ENCODE peak calls at places on chromosomes 16 and 17, in nine cellular contexts. Y is psoas muscle; V is CD4-positive, alpha-beta memory T cell; T is small intestine; R is thoracic aorta; A is BJ; M is mesendoderm; O is pancreas; P is body of pancreas. S is an unnamed sample. For H3K36me3, the result is how much of the 10 kb centered on the place peaks cover.

GRCh38 chr17:75864448-75864871 is 9.3 kb upstream of the WBP2 start:
- DNase-seq in Y (peak), V (peak), T (peak), R (no peak), A (peak), M (no peak), O (no peak), P (peak), S (no peak)

GRCh38 chr16:87701505-87701921 is 64.3 kb downstream of the KLHDC4 start:
- DNase-seq in Y (no peak), V (no peak), T (no peak), R (no peak), A (no peak), M (no peak), O (peak), P (no peak), S (no peak)

GRCh38 chr17:1001640-1002411 is 4.9 kb downstream of the TIMM22 start:
- DNase-seq in Y (no peak), V (no peak), T (no peak), R (no peak), A (peak), M (peak), O (peak), P (no peak), S (no peak)

GRCh38 chr17:59369026-59369724 is 37.7 kb downstream of the YPEL2 start:
- DNase-seq in Y (no peak), V (no peak), T (no peak), R (no peak), A (no peak), M (no peak), O (no peak), P (no peak), S (no peak)

GRCh38 chr17:81846743-81847689 is 12.2 kb upstream of the PPP1R27 start:
- DNase-seq in Y (no peak), V (no peak), T (no peak), R (no peak), A (no peak), M (no peak), O (peak), P (no peak), S (no peak)

GRCh38 chr17:82831041-82831817 is 8.6 kb downstream of the ZNF750 start:
- DNase-seq in Y (no peak), V (no peak), T (no peak), R (no peak), A (no peak), M (no peak), O (no peak), P (no peak), S (no peak)

GRCh38 chr16:8589293-8590160 is 784 bp downstream of the TMEM114 start:
- DNase-seq in Y (no peak), V (no peak), T (no peak), R (no peak), A (no peak), M (no peak), O (peak), P (peak), S (no peak)

GRCh38 chr17:33732116-33732515 is 439.0 kb upstream of the ASIC2 start:
- DNase-seq in Y (no peak), V (no peak), T (no peak), R (no peak), A (no peak), M (peak), O (no peak), P (no peak), S (no peak)

GRCh38 chr17:3755335-3756030 is 31.8 kb downstream of the HASPIN start:
- DNase-seq in Y (no peak), V (no peak), T (no peak), R (no peak), A (no peak), M (no peak), O (no peak), P (peak), S (no peak)

GRCh38 chr16:27234603-27235002 is 31.3 kb downstream of the KDM8 start:
- DNase-seq in Y (no peak), V (no peak), T (no peak), R (no peak), A (no peak), M (no peak), O (no peak), P (no peak), S (no peak)

GRCh38 chr16:20897897-20898296 is 2.3 kb downstream of the DCUN1D3 start:
- DNase-seq in Y (no peak), V (no peak), T (no peak), R (no peak), A (no peak), M (peak), O (no peak), P (no peak), S (no peak)

GRCh38 chr17:3828151-3828851 is 17.7 kb downstream of the NCBP3 start:
- DNase-seq in Y (no peak), V (no peak), T (peak), R (no peak), A (no peak), M (no peak), O (no peak), P (no peak), S (peak)

GRCh38 chr17:7292729-7293128 is 1.7 kb downstream of the YBX2 start:
- DNase-seq in Y (no peak), V (no peak), T (no peak), R (no peak), A (no peak), M (no peak), O (no peak), P (no peak), S (peak)

GRCh38 chr16:14362774-14363371 is 267.2 kb downstream of the PARN start:
- DNase-seq in Y (no peak), V (no peak), T (no peak), R (no peak), A (peak), M (no peak), O (no peak), P (no peak), S (no peak)

GRCh38 chr17:42673885-42674754 is 2.7 kb downstream of the PLEKHH3 start:
- DNase-seq in Y (peak), V (no peak), T (no peak), R (no peak), A (no peak), M (peak), O (peak), P (peak), S (no peak)

GRCh38 chr16:84582958-84583516 is 34.8 kb downstream of the COTL1 start:
- DNase-seq in Y (no peak), V (no peak), T (no peak), R (no peak), A (no peak), M (no peak), O (peak), P (peak), S (peak)

GRCh38 chr16:81567987-81568748 is 123.6 kb downstream of the CMIP start:
- DNase-seq in Y (peak), V (no peak), T (peak), R (no peak), A (no peak), M (no peak), O (no peak), P (no peak), S (peak)

GRCh38 chr17:6756425-6757012 is 673 bp downstream of the XAF1 start:
- DNase-seq in Y (no peak), V (no peak), T (peak), R (no peak), A (no peak), M (no peak), O (no peak), P (no peak), S (no peak)

GRCh38 chr17:66200685-66201092 is 8.8 kb upstream of the CEP112 start:
- DNase-seq in Y (no peak), V (peak), T (peak), R (no peak), A (no peak), M (peak), O (no peak), P (peak), S (peak)

GRCh38 chr17:13704333-13704732 is 102.6 kb upstream of the HS3ST3A1 start:
- DNase-seq in Y (no peak), V (no peak), T (no peak), R (no peak), A (peak), M (no peak), O (no peak), P (no peak), S (no peak)

GRCh38 chr16:19419691-19420060 is 2.0 kb downstream of the TMC5 start:
- DNase-seq in Y (no peak), V (no peak), T (peak), R (no peak), A (no peak), M (no peak), O (no peak), P (no peak), S (no peak)

GRCh38 chr16:80623376-80623775 is 82.6 kb downstream of the DYNLRB2 start:
- DNase-seq in Y (no peak), V (no peak), T (no peak), R (no peak), A (no peak), M (no peak), O (no peak), P (no peak), S (no peak)

GRCh38 chr17:27339836-27340550 is 46.1 kb downstream of the WSB1 start:
- DNase-seq in Y (no peak), V (no peak), T (no peak), R (no peak), A (no peak), M (peak), O (no peak), P (no peak), S (no peak)

GRCh38 chr17:48113201-48113676 is 5.7 kb downstream of the SNX11 start:
- DNase-seq in Y (no peak), V (peak), T (no peak), R (no peak), A (no peak), M (no peak), O (no peak), P (peak), S (no peak)

GRCh38 chr17:64978138-64978537 is 58.9 kb upstream of the LRRC37A3 start:
- DNase-seq in Y (no peak), V (no peak), T (no peak), R (no peak), A (no peak), M (no peak), O (no peak), P (no peak), S (no peak)

GRCh38 chr17:81030726-81031570 is 4.0 kb upstream of the BAIAP2 start:
- DNase-seq in Y (peak), V (no peak), T (peak), R (no peak), A (no peak), M (no peak), O (peak), P (peak), S (no peak)

GRCh38 chr17:31888124-31888523 is 13.4 kb downstream of the UTP6 start:
- DNase-seq in Y (no peak), V (no peak), T (no peak), R (no peak), A (no peak), M (no peak), O (no peak), P (peak), S (no peak)

GRCh38 chr17:39739885-39740356 is 2.2 kb downstream of the GRB7 start:
- DNase-seq in Y (no peak), V (no peak), T (no peak), R (no peak), A (no peak), M (peak), O (peak), P (peak), S (no peak)

GRCh38 chr16:88208112-88208511 is 174.6 kb upstream of the ZNF469 start:
- DNase-seq in Y (no peak), V (no peak), T (no peak), R (no peak), A (no peak), M (no peak), O (no peak), P (no peak), S (no peak)

GRCh38 chr17:21530311-21530710 is 154.2 kb downstream of the KCNJ12 start:
- DNase-seq in Y (no peak), V (no peak), T (peak), R (no peak), A (no peak), M (no peak), O (no peak), P (no peak), S (no peak)

GRCh38 chr17:15663691-15664090 is 20.4 kb downstream of the TRIM16 start:
- DNase-seq in Y (no peak), V (no peak), T (no peak), R (no peak), A (no peak), M (no peak), O (no peak), P (no peak), S (no peak)

GRCh38 chr17:2688351-2689342 is 22.9 kb downstream of the CLUH start:
- DNase-seq in Y (no peak), V (no peak), T (no peak), R (no peak), A (no peak), M (peak), O (peak), P (peak), S (peak)

GRCh38 chr17:48738424-48738802 is 9.9 kb upstream of the HOXB13 start:
- DNase-seq in Y (no peak), V (no peak), T (no peak), R (no peak), A (no peak), M (no peak), O (no peak), P (no peak), S (no peak)

GRCh38 chr16:61812251-61812650 is 224.0 kb downstream of the CDH8 start:
- DNase-seq in Y (no peak), V (no peak), T (no peak), R (no peak), A (no peak), M (no peak), O (no peak), P (no peak), S (no peak)

GRCh38 chr17:21287703-21288449 is 3.4 kb downstream of the MAP2K3 start:
- DNase-seq in Y (peak), V (peak), T (peak), R (peak), A (peak), M (no peak), O (peak), P (peak), S (peak)

GRCh38 chr16:68972720-68973119 is 129.4 kb downstream of the TANGO6 start:
- DNase-seq in Y (no peak), V (no peak), T (peak), R (no peak), A (no peak), M (peak), O (no peak), P (no peak), S (no peak)

GRCh38 chr16:85401370-85401916 is 211.7 kb upstream of the GSE1 start:
- DNase-seq in Y (no peak), V (no peak), T (no peak), R (no peak), A (no peak), M (no peak), O (peak), P (peak), S (no peak)

GRCh38 chr16:557463-558297 is 2.5 kb upstream of the PRR35 start:
- DNase-seq in Y (no peak), V (no peak), T (no peak), R (no peak), A (no peak), M (no peak), O (no peak), P (no peak), S (no peak)

GRCh38 chr17:51018541-51018940 is 102.1 kb downstream of the SPAG9 start:
- DNase-seq in Y (no peak), V (no peak), T (no peak), R (no peak), A (no peak), M (no peak), O (no peak), P (no peak), S (peak)

GRCh38 chr17:51015145-51015558 is 105.5 kb downstream of the SPAG9 start:
- DNase-seq in Y (no peak), V (no peak), T (no peak), R (no peak), A (no peak), M (no peak), O (no peak), P (no peak), S (no peak)

GRCh38 chr17:51017270-51017669 is 103.4 kb downstream of the SPAG9 start:
- DNase-seq in Y (no peak), V (no peak), T (no peak), R (no peak), A (no peak), M (no peak), O (no peak), P (no peak), S (no peak)

GRCh38 chr17:51014129-51014528 is 106.5 kb downstream of the SPAG9 start:
- DNase-seq in Y (no peak), V (no peak), T (no peak), R (no peak), A (no peak), M (peak), O (no peak), P (no peak), S (no peak)

GRCh38 chr17:51016099-51016498 is 104.6 kb downstream of the SPAG9 start:
- DNase-seq in Y (no peak), V (no peak), T (no peak), R (no peak), A (no peak), M (no peak), O (no peak), P (no peak), S (no peak)
- H3K36me3 ChIP-seq in Y (half or more), V (under half), T (under half), R (under half), A (under half), M (under half), O (half or more), P (under half), S (under half)

GRCh38 chr17:45087978-45088377 is 26.9 kb downstream of the NMT1 start:
- DNase-seq in Y (no peak), V (no peak), T (no peak), R (no peak), A (no peak), M (no peak), O (no peak), P (no peak), S (no peak)

GRCh38 chr17:45092932-45093430 is 31.9 kb downstream of the NMT1 start:
- DNase-seq in Y (peak), V (no peak), T (no peak), R (peak), A (peak), M (peak), O (no peak), P (peak), S (peak)

GRCh38 chr17:45088741-45089140 is 27.6 kb downstream of the NMT1 start:
- DNase-seq in Y (no peak), V (no peak), T (no peak), R (no peak), A (no peak), M (no peak), O (no peak), P (no peak), S (peak)

GRCh38 chr17:45091778-45092425 is 30.8 kb downstream of the NMT1 start:
- DNase-seq in Y (no peak), V (no peak), T (no peak), R (no peak), A (no peak), M (no peak), O (no peak), P (no peak), S (no peak)

GRCh38 chr17:45090711-45091110 is 29.6 kb downstream of the NMT1 start:
- DNase-seq in Y (no peak), V (no peak), T (no peak), R (no peak), A (no peak), M (peak), O (no peak), P (no peak), S (no peak)
- H3K36me3 ChIP-seq in Y (half or more), V (half or more), T (under half), R (under half), A (under half), M (under half), O (under half), P (under half), S (under half)

DNA sequence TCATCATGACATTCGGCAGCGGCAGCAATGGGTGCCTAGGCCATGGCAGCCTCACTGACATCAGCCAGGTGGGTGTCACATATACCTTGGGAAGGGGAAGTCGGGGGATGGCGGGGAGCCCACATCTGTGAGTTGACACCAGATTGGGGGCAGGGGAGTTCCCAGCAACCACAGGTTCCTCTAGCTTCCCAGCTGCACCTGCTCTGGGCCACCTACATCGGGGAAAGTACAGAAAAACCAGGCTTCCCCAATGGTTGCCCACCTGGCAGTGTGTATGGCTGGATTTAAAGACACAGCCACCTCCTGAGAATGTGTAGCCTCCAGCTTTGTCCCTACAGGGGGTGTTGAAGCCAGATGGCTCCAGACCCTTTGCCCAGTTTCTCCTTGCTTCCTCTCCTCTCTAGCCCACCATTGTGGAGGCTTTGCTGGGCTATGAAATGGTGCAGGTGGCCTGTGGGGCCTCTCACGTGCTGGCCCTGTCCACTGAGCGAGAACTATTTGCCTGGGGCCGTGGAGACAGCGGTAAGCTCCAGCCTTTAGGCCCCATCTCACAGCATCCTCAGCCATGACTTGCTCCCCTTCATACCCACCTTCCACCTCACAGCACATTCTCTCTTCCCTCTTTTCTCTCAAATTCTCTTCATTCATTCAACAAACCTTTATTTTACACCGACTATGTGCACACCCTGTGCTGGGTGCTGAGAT is 5.0 kb upstream of the TRAF4 start:
- DNase-seq in Y (no peak), V (peak), T (no peak), R (no peak), A (no peak), M (no peak), O (peak), P (no peak), S (no peak)
- H3K36me3 ChIP-seq in Y (under half), V (under half), T (under half), R (under half), A (under half), M (under half), O (under half), P (under half), S (under half)

GRCh38 chr17:5019475-5019956 is 15.7 kb downstream of the SLC52A1 start:
- DNase-seq in Y (no peak), V (peak), T (no peak), R (no peak), A (no peak), M (peak), O (no peak), P (no peak), S (no peak)
- H3K36me3 ChIP-seq in Y (half or more), V (under half), T (under half), R (half or more), A (under half), M (under half), O (under half), P (under half), S (half or more)

DNA sequence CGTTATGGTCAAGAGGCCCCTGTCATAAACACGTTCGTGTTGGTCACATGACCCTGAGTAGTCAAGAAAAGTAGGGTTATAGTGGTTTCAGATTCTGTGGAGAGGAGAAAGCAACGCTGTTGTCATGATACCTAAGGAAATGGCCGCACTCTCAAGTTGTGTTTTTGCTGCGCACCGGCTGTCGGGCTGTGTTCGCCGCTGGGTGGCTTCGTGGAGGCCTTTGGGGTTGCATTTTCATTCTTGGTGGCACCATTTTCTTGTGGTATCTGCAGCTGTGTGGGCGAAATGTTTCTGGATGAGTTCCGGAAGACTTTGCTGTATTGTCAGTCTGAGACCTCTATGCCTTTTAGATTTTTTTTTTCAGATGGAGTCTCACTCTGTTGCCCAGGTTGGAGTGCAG is 35.0 kb downstream of the DEF8 start:
- DNase-seq in Y (no peak), V (no peak), T (no peak), R (no peak), A (no peak), M (no peak), O (no peak), P (no peak), S (no peak)
- H3K36me3 ChIP-seq in Y (half or more), V (half or more), T (under half), R (half or more), A (under half), M (under half), O (under half), P (under half), S (under half)

S was measured in thyroid gland.